ENCODE peak calls at places on chromosomes 1 and 21, in ten cellular contexts. X is choroid plexus epithelial cell, R is psoas muscle, M is left ventricle myocardium inferior, O is fibroblast of pulmonary artery, K is MM.1S, S is WERI-Rb-1, F is AG04450, C is thoracic aorta, Z is brain microvascular endothelial cell. Q is an unnamed sample.
A peak's percentile ranks its signal among the peaks of the same experiment; 100 is the strongest.

GRCh38 chr1:66251521-66251920 is 282.4 kb upstream of the SGIP1 start:
- DNase-seq in R (no peak), K (peak; percentile 63), Z (no peak), X (no peak), O (no peak), F (no peak), S (peak; percentile 43), M (no peak), C (no peak), Q (no peak)

GRCh38 chr1:113453771-113454083 is 63.4 kb downstream of the MAGI3 start:
- DNase-seq in Z (no peak), F (no peak), M (no peak), X (peak; percentile 25), R (no peak), O (no peak), C (no peak), S (no peak), K (no peak), Q (no peak)

GRCh38 chr1:102578806-102579205 is 529.5 kb downstream of the COL11A1 start:
- DNase-seq in R (no peak), F (no peak), K (no peak), S (no peak), Z (peak; percentile 17), C (no peak), M (no peak), X (no peak), O (peak; percentile 4), Q (no peak)

GRCh38 chr1:209618756-209619420 is 33.3 kb downstream of the LAMB3 start:
- DNase-seq in C (no peak), K (no peak), O (no peak), M (peak; percentile 56), Z (no peak), R (no peak), F (no peak), S (no peak), X (no peak), Q (no peak)

GRCh38 chr1:89519779-89520358 is 4.8 kb upstream of the LRRC8B start:
- DNase-seq in S (peak; percentile 33), C (no peak), O (peak; percentile 69), X (peak; percentile 81), Z (peak; percentile 31), K (peak; percentile 54), F (no peak), R (no peak), M (no peak), Q (peak; percentile 43)

GRCh38 chr1:20344738-20345137 is 54.1 kb downstream of the VWA5B1 start:
- DNase-seq in K (no peak), O (no peak), S (no peak), C (no peak), X (no peak), Z (no peak), F (no peak), R (no peak), M (no peak), Q (no peak)

GRCh38 chr1:2459757-2460156 is 16.3 kb upstream of the PLCH2 start:
- DNase-seq in K (no peak), O (peak; percentile 53), C (no peak), F (peak; percentile 2), M (peak; percentile 45), R (no peak), S (peak; percentile 57), Z (no peak), X (peak; percentile 53), Q (peak; percentile 30)

GRCh38 chr1:42950146-42950480 is 8.6 kb downstream of the SLC2A1 start:
- DNase-seq in O (peak; percentile 35), X (peak; percentile 62), R (no peak), F (no peak), K (no peak), S (no peak), Z (peak; percentile 56), M (no peak), C (no peak), Q (peak; percentile 75)

GRCh38 chr1:47226121-47226977 is 5.7 kb downstream of the TAL1 start:
- DNase-seq in C (no peak), R (no peak), S (peak; percentile 41), M (no peak), K (no peak), O (no peak), X (no peak), F (no peak), Z (no peak), Q (no peak)

GRCh38 chr1:47225430-47226100 is 6.5 kb downstream of the TAL1 start:
- DNase-seq in F (no peak), C (no peak), M (no peak), R (peak; percentile 62), Z (no peak), O (no peak), X (no peak), S (no peak), K (no peak), Q (no peak)

GRCh38 chr1:47223921-47224675 is 7.9 kb downstream of the TAL1 start:
- DNase-seq in S (no peak), F (no peak), X (no peak), C (no peak), M (no peak), R (no peak), O (no peak), Z (no peak), K (no peak), Q (no peak)

GRCh38 chr1:47223174-47223920 is 8.7 kb downstream of the TAL1 start:
- DNase-seq in Z (no peak), K (no peak), X (no peak), M (no peak), C (no peak), R (no peak), F (no peak), S (no peak), O (no peak), Q (no peak)

GRCh38 chr1:47224676-47225399 is 7.2 kb downstream of the TAL1 start:
- DNase-seq in X (no peak), O (no peak), S (no peak), R (no peak), F (no peak), M (no peak), C (no peak), Z (no peak), K (no peak), Q (no peak)
- H3K4me3 ChIP-seq in X (no peak overlapping the region), O (no peak overlapping the region), S (no peak overlapping the region), R (peak overlapping the region; percentile 58), F (no peak overlapping the region), M (peak overlapping the region; percentile 61), C (peak overlapping the region; percentile 65), Z (no peak overlapping the region), K (no peak overlapping the region), Q (no peak overlapping the region)

GRCh38 chr1:38609166-38609880 is 250.2 kb downstream of the RRAGC start:
- DNase-seq in C (no peak), Z (no peak), S (no peak), R (no peak), F (no peak), O (no peak), M (no peak), K (no peak), X (no peak), Q (no peak)

GRCh38 chr1:38611661-38612211 is 247.8 kb downstream of the RRAGC start:
- DNase-seq in K (no peak), M (no peak), Z (no peak), R (no peak), X (no peak), F (no peak), S (peak; percentile 22), C (no peak), O (no peak), Q (no peak)

GRCh38 chr1:38605091-38605490 is 254.5 kb downstream of the RRAGC start:
- DNase-seq in R (no peak), X (no peak), Z (no peak), C (no peak), S (no peak), O (no peak), M (no peak), F (no peak), K (no peak), Q (no peak)

GRCh38 chr1:38607526-38607925 is 252.0 kb downstream of the RRAGC start:
- DNase-seq in Z (no peak), O (no peak), R (no peak), C (no peak), M (no peak), X (no peak), F (no peak), K (no peak), S (no peak), Q (no peak)

DNA sequence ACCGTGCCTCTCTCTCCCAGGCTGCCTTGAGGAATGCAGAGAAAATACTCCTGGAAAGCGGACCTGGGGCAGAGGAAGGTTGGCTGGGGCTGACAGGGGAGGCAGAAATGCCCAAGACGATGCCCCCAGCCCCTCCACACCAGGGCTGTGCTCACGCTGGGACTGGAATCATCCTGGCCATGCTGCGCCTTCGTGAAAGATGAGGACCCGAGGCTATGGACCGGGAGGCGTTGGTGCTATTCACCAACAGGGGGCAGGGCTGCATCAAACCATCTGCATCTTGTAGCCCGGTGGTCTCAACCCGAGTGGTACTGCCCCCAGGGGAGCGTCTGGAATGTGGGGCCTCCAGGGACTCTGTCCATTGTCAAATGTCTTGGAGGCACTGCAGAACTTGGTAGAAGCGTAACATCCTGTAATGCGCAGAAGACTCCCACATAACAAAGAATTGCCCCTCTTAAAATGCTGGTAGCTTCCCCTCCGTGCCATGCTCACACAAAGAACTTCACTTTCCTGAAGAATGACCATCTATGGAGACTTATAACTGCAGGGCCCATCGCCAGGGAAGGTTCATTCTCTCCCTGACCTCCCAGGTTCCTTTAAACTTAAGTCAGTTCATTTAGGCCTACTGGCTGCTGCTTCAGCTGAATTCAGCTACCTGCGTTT is 251.2 kb downstream of the RRAGC start:
- DNase-seq in X (peak; percentile 19), R (no peak), S (peak; percentile 69), Z (no peak), M (no peak), K (no peak), F (no peak), C (no peak), O (peak; percentile 8), Q (no peak)
- TF ChIP-seq CTCF in X (peak; percentile 62), R (no peak), S (peak; percentile 92), Z (peak; percentile 76), M (peak; percentile 67), K (peak; percentile 47), F (peak; percentile 38), C (no peak), O (peak; percentile 48), Q (peak; percentile 47)

DNA sequence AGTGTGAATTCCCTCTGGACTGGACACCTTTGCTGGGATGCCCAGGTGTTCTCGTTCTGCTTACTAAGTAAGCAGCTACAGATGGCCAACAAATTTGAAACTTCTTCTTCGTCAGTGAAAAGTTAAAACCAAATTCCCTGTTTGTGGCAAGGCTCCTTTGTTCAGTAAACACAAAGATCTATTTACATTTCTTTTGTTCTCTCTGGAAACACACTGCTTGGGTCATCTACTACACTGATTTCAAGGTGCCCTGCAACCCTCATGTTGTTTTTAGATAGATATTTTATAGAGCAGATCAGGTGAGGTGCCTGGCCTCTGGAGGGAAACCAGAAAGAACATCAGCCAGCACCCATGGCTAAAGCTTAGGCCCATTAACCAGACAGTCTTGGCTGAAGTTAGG is 157.2 kb upstream of the UBE2U start:
- DNase-seq in K (no peak), X (no peak), S (no peak), M (no peak), O (no peak), C (no peak), Z (no peak), R (no peak), F (no peak), Q (no peak)
- H3K4me3 ChIP-seq in K (no peak overlapping the region), X (no peak overlapping the region), S (no peak overlapping the region), M (no peak overlapping the region), O (no peak overlapping the region), C (no peak overlapping the region), Z (no peak overlapping the region), R (no peak overlapping the region), F (no peak overlapping the region), Q (no peak overlapping the region)

DNA sequence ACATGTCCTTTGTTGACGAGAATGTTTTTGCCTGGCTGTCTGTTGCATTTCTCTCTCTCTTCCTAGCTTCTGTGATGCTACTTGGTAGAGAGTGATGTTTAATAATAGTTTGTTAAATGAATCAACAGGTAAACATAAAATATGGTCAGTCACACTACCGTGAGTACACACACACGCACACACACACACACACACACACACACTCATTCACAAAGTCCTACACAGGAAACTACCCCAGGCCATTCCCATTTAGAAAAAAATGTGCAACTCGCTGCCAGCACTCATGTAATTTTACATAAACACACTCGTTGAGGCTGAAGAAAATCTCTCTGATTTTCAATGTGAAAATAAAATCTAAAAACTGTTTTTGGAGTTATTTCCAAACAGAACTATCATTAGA is 38.7 kb downstream of the RUNX1 start:
- DNase-seq in Z (no peak), X (no peak), K (no peak), R (no peak), S (no peak), F (no peak), O (no peak), C (no peak), M (no peak), Q (no peak)
- TF ChIP-seq CTCF in Z (no peak), X (no peak), K (no peak), R (no peak), S (no peak), F (no peak), O (no peak), C (no peak), M (no peak), Q (no peak)

Q was measured in astrocyte of the spinal cord.